ENCODE peak calls at places on chromosomes 12 and 14, in ten cellular contexts. G is psoas muscle, Z is pancreas, M is brain microvascular endothelial cell, R is Panc1, L is astrocyte, P is foreskin keratinocyte, Q is transverse colon, K is cardiac muscle cell, U is thoracic aorta. S is an unnamed sample. For H3K27me3, the result is how much of the 10 kb centered on the place peaks cover.

GRCh38 chr12:68406134-68406576 is 74.0 kb upstream of the MDM1 start:
- DNase-seq in U (peak), Z (peak), K (no peak), Q (peak), G (peak), L (peak), P (peak), R (no peak), M (peak), S (peak)

GRCh38 chr14:83798421-83798820 is 1731.5 kb upstream of the FLRT2 start:
- DNase-seq in Z (no peak), R (no peak), G (no peak), Q (no peak), K (no peak), M (no peak), U (no peak), L (no peak), P (no peak), S (no peak)

GRCh38 chr12:2617365-2617764 is 177.4 kb upstream of the FKBP4 start:
- DNase-seq in P (no peak), L (no peak), K (no peak), Z (no peak), G (no peak), R (no peak), Q (no peak), U (no peak), M (no peak), S (no peak)

GRCh38 chr14:100844082-100844408 is 18.1 kb downstream of the MEG3 start:
- DNase-seq in L (no peak), Z (no peak), K (no peak), G (no peak), M (no peak), R (no peak), P (no peak), Q (no peak), U (no peak), S (no peak)

GRCh38 chr14:99699861-99700260 is 15.8 kb downstream of the CYP46A1 start:
- DNase-seq in M (no peak), G (no peak), Z (no peak), Q (no peak), R (no peak), K (no peak), P (no peak), L (no peak), U (no peak), S (no peak)

GRCh38 chr12:13347241-13348043 is 150.9 kb downstream of the EMP1 start:
- DNase-seq in U (no peak), Q (no peak), G (peak), P (peak), Z (no peak), R (no peak), L (peak), K (no peak), M (peak), S (peak)

GRCh38 chr14:34081576-34082136 is 130.8 kb upstream of the EGLN3 start:
- DNase-seq in M (peak), U (no peak), Q (no peak), Z (peak), L (peak), R (no peak), K (no peak), P (peak), G (no peak), S (no peak)

GRCh38 chr12:116130431-116130830 is 147.1 kb downstream of the MED13L start:
- DNase-seq in K (no peak), L (peak), P (no peak), Q (no peak), G (no peak), Z (no peak), M (peak), U (no peak), R (no peak), S (no peak)

GRCh38 chr12:92553389-92553788 is 149.4 kb upstream of the PLEKHG7 start:
- DNase-seq in R (no peak), Q (no peak), Z (no peak), G (no peak), P (peak), U (no peak), K (peak), L (no peak), M (no peak), S (no peak)

GRCh38 chr12:91774471-91774921 is 371.1 kb downstream of the BTG1 start:
- DNase-seq in Q (no peak), K (no peak), R (no peak), M (peak), Z (peak), U (no peak), L (peak), P (peak), G (no peak), S (peak)

GRCh38 chr12:81294325-81295190 is 216.7 kb downstream of the ACSS3 start:
- DNase-seq in R (no peak), M (no peak), K (no peak), G (no peak), U (no peak), L (peak), Q (no peak), P (no peak), Z (no peak), S (no peak)

DNA sequence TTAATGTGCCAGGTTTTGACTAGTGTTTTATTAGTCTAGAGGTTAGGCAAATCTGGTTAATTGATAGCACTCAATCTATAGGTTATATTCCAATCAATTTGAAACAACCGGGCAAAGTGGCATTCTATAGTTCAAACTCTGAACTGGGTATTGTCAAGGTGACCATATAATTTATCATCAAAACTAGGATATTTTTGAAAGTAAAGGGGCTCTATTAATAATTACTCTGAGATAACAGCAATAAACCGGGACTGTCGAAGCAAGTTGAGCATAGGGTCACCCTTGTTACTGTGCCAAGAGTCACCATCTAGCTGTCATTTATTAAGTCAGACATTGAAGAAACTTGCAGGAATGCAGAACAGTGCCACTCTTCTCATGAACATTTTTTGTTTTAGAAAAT is 321.2 kb downstream of the RAD51B start:
- DNase-seq in L (no peak), G (no peak), K (no peak), Q (no peak), R (no peak), P (no peak), Z (no peak), M (no peak), U (no peak), S (no peak)
- TF ChIP-seq CTCF in L (no peak), G (no peak), K (no peak), Q (no peak), R (no peak), P (no peak), Z (no peak), M (no peak), U (no peak), S (no peak)

DNA sequence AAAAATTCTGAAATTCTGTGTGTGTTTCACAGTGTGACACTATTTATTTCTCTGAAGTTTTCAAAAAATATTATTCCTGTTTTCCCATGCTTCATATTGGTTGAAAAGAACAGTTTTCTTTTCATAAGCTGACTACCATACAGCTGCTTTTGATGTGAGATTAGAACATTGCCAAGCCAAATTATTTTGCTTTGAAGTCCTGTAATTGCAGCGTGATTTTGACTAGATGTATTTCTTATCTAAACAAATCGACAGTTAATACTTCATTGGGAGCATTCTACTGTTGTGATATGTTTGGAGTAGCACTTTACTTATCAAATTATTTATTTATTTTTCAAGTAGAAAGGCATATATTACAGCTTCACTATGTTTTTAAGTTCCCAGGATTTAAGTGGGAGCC is 132.0 kb downstream of the DACT1 start:
- DNase-seq in L (no peak), M (no peak), K (no peak), R (no peak), U (no peak), P (no peak), Z (no peak), Q (no peak), G (no peak), S (no peak)
- H3K27me3 ChIP-seq in L (under half), M (under half), K (under half), R (under half), U (under half), P (under half), Z (under half), Q (under half), G (under half), S (under half)

GRCh38 chr12:125544979-125545378 is 479.7 kb downstream of the AACS start:
- DNase-seq in K (no peak), P (no peak), Z (no peak), Q (no peak), G (no peak), U (no peak), L (no peak), R (no peak), M (no peak), S (no peak)

GRCh38 chr12:125549171-125549570 is 483.9 kb downstream of the AACS start:
- DNase-seq in Q (no peak), Z (no peak), L (no peak), P (no peak), R (no peak), G (no peak), U (no peak), M (no peak), K (no peak), S (no peak)

GRCh38 chr12:125552223-125552747 is 487.1 kb downstream of the AACS start:
- DNase-seq in K (no peak), Z (no peak), U (no peak), R (no peak), G (no peak), Q (no peak), P (no peak), M (no peak), L (no peak), S (no peak)

GRCh38 chr12:125549836-125550235 is 484.6 kb downstream of the AACS start:
- DNase-seq in Z (no peak), K (no peak), R (peak), L (no peak), M (no peak), Q (no peak), G (no peak), P (no peak), U (no peak), S (no peak)
- TF ChIP-seq CTCF in Z (no peak), K (no peak), R (peak), L (peak), M (peak), Q (no peak), G (no peak), P (no peak), U (peak), S (peak)

GRCh38 chr12:117363263-117363662 is 1.8 kb upstream of the NOS1 start:
- DNase-seq in P (no peak), M (no peak), Z (no peak), U (no peak), Q (no peak), G (no peak), K (no peak), L (no peak), R (no peak), S (no peak)
- H3K27me3 ChIP-seq in P (half or more), M (under half), Z (under half), U (under half), Q (half or more), G (under half), K (half or more), L (under half), R (under half), S (under half)

GRCh38 chr12:82326905-82327503 is 31.2 kb downstream of the CCDC59 start:
- DNase-seq in M (no peak), U (no peak), R (no peak), L (peak), Q (no peak), Z (no peak), K (peak), P (peak), G (no peak), S (no peak)
- TF ChIP-seq CTCF in M (peak), U (peak), R (peak), L (peak), Q (peak), Z (no peak), K (peak), P (peak), G (peak), S (peak)

GRCh38 chr14:72678360-72678759 is 215.5 kb downstream of the DPF3 start:
- DNase-seq in Q (no peak), P (no peak), M (peak), L (peak), R (no peak), K (no peak), U (no peak), G (no peak), Z (no peak), S (peak)

GRCh38 chr14:72673179-72673578 is 220.7 kb downstream of the DPF3 start:
- DNase-seq in U (no peak), K (no peak), Q (no peak), G (no peak), M (no peak), R (no peak), L (no peak), Z (no peak), P (no peak), S (no peak)

GRCh38 chr14:72679106-72679505 is 214.8 kb downstream of the DPF3 start:
- DNase-seq in M (no peak), K (no peak), P (no peak), U (no peak), R (no peak), G (peak), Z (no peak), Q (no peak), L (peak), S (no peak)

GRCh38 chr14:72677664-72678063 is 216.2 kb downstream of the DPF3 start:
- DNase-seq in P (no peak), K (no peak), R (no peak), M (peak), Z (no peak), Q (no peak), U (no peak), L (no peak), G (no peak), S (no peak)

DNA sequence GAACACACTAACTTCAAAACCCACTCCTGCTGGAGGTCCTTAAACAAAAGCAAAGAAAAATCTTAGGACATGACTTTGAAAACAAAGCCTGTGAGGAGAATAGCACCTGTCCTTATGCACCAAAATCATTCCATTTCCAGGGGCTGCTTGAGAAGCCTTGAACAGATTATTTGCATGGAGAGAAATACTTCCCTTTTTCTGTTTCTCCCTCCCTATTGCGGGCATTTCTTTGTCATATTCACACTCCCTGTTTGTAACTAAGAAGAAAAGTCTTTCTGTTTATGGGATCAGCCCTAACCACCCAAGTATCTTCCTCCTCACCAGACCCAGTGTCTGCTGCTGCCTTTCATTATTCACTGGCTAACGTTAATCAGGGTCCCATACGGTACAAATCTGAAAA is 218.8 kb downstream of the DPF3 start:
- DNase-seq in Q (no peak), M (no peak), R (no peak), G (no peak), K (no peak), P (no peak), L (no peak), U (no peak), Z (no peak), S (no peak)
- H3K27me3 ChIP-seq in Q (under half), M (under half), R (under half), G (under half), K (under half), P (under half), L (under half), U (under half), Z (under half), S (under half)

GRCh38 chr14:36105401-36105800 is 71.1 kb downstream of the PTCSC3 start:
- DNase-seq in Q (no peak), G (no peak), P (peak), L (no peak), U (no peak), R (no peak), K (peak), Z (no peak), M (no peak), S (no peak)
- TF ChIP-seq CTCF in Q (no peak), G (no peak), P (peak), L (no peak), U (no peak), R (peak), K (no peak), Z (no peak), M (peak), S (no peak)

GRCh38 chr12:53750812-53751335 is 905 bp downstream of the CISTR start:
- DNase-seq in P (no peak), Q (peak), U (no peak), Z (peak), R (no peak), M (no peak), L (peak), K (peak), G (peak), S (no peak)

GRCh38 chr12:53751336-53752191 is at the start of gene CISTR:
- DNase-seq in G (peak), Q (peak), Z (peak), K (peak), P (no peak), L (no peak), U (no peak), M (no peak), R (no peak), S (no peak)

GRCh38 chr12:53752192-53752601 is 418 bp upstream of the CISTR start:
- DNase-seq in Q (no peak), G (no peak), L (no peak), M (no peak), R (no peak), P (no peak), Z (no peak), U (no peak), K (no peak), S (no peak)

GRCh38 chr12:53754196-53754595 is 2.4 kb upstream of the CISTR start:
- DNase-seq in M (no peak), G (no peak), K (no peak), U (no peak), P (no peak), Q (no peak), Z (no peak), L (no peak), R (no peak), S (no peak)

GRCh38 chr12:53752651-53753050 is 872 bp upstream of the CISTR start:
- DNase-seq in G (no peak), P (no peak), Z (no peak), U (no peak), M (no peak), Q (no peak), L (no peak), K (no peak), R (no peak), S (no peak)
- H3K27me3 ChIP-seq in G (under half), P (half or more), Z (under half), U (under half), M (half or more), Q (half or more), L (half or more), K (half or more), R (under half), S (half or more)

S was measured in BJ.